ENCODE peak calls at places on chromosomes 13 and 19, in four cellular contexts. O, Y, F and K are unnamed samples.

GRCh38 chr19:7787141-7787540 is 24.1 kb downstream of the CLEC4M start:
- DNase-seq in O (no peak), Y (no peak), F (no peak), K (no peak)

GRCh38 chr13:30339721-30340366 is 32.5 kb upstream of the KATNAL1 start:
- DNase-seq in O (no peak), Y (no peak), F (no peak), K (no peak)

GRCh38 chr13:71864981-71865857 is 1.8 kb downstream of the DACH1 start:
- DNase-seq in O (no peak), Y (no peak), F (no peak), K (peak)

GRCh38 chr13:113155201-113155600 is 3.2 kb upstream of the PROZ start:
- DNase-seq in O (no peak), Y (no peak), F (no peak), K (no peak)

GRCh38 chr13:33794576-33794975 is 23.4 kb upstream of the RFC3 start:
- DNase-seq in O (no peak), Y (no peak), F (no peak), K (no peak)

GRCh38 chr19:6772028-6772865 is at the start of gene VAV1:
- DNase-seq in O (no peak), Y (peak), F (peak), K (no peak)

GRCh38 chr13:47934371-47934770 is 66.7 kb downstream of the SUCLA2 start:
- DNase-seq in O (no peak), Y (no peak), F (no peak), K (no peak)

GRCh38 chr13:49356224-49356623 is 87.6 kb downstream of the CAB39L start:
- DNase-seq in O (no peak), Y (no peak), F (no peak), K (no peak)

GRCh38 chr19:29645911-29646310 is 19.4 kb upstream of the PLEKHF1 start:
- DNase-seq in O (peak), Y (no peak), F (no peak), K (no peak)

GRCh38 chr13:83215627-83216026 is 666.6 kb downstream of the SLITRK1 start:
- DNase-seq in O (no peak), Y (no peak), F (no peak), K (no peak)

GRCh38 chr19:48444129-48444932 is 1.5 kb upstream of the GRWD1 start:
- DNase-seq in O (no peak), Y (no peak), F (no peak), K (no peak)

GRCh38 chr13:111898956-111899713 is 167.8 kb upstream of the SOX1 start:
- DNase-seq in O (no peak), Y (no peak), F (no peak), K (no peak)

GRCh38 chr13:113818700-113819295 is 45.1 kb downstream of the GAS6 start:
- DNase-seq in O (no peak), Y (no peak), F (no peak), K (no peak)

GRCh38 chr13:66222127-66222526 is 1008.0 kb downstream of the PCDH9 start:
- DNase-seq in O (no peak), Y (no peak), F (no peak), K (no peak)

GRCh38 chr13:95337597-95337996 is 36.3 kb upstream of the ABCC4 start:
- DNase-seq in O (no peak), Y (no peak), F (no peak), K (no peak)

GRCh38 chr13:76980075-76980718 is 11.7 kb upstream of the CLN5 start:
- DNase-seq in O (peak), Y (no peak), F (peak), K (peak)

GRCh38 chr13:21371011-21371410 is 88.1 kb downstream of the ZDHHC20 start:
- DNase-seq in O (no peak), Y (no peak), F (no peak), K (no peak)

GRCh38 chr13:76379341-76380105 is 506.7 kb downstream of the KCTD12 start:
- DNase-seq in O (no peak), Y (no peak), F (no peak), K (no peak)

GRCh38 chr13:41563501-41564001 is 106.2 kb downstream of the RGCC start:
- DNase-seq in O (peak), Y (no peak), F (no peak), K (no peak)

GRCh38 chr19:49983645-49984229 is 22.8 kb upstream of the SIGLEC11 start:
- DNase-seq in O (peak), Y (peak), F (peak), K (peak)

GRCh38 chr13:48783181-48783630 is 129.5 kb downstream of the CYSLTR2 start:
- DNase-seq in O (peak), Y (no peak), F (no peak), K (no peak)

GRCh38 chr19:18118420-18119242 is 21.1 kb downstream of the MAST3 start:
- DNase-seq in O (no peak), Y (no peak), F (peak), K (no peak)

GRCh38 chr13:99377641-99378040 is 70.4 kb upstream of the GPR183 start:
- DNase-seq in O (no peak), Y (no peak), F (no peak), K (no peak)

GRCh38 chr19:37973666-37974065 is 66.7 kb downstream of the SIPA1L3 start:
- DNase-seq in O (no peak), Y (no peak), F (no peak), K (no peak)

GRCh38 chr19:55526216-55527196 is 10.4 kb downstream of the SBK2 start:
- DNase-seq in O (peak), Y (no peak), F (no peak), K (no peak)

GRCh38 chr13:110521296-110521680 is 40.2 kb downstream of the RAB20 start:
- DNase-seq in O (no peak), Y (no peak), F (no peak), K (no peak)
- TF ChIP-seq FOXM1 in O (no peak), Y (no peak), F (no peak), K (no peak)

DNA sequence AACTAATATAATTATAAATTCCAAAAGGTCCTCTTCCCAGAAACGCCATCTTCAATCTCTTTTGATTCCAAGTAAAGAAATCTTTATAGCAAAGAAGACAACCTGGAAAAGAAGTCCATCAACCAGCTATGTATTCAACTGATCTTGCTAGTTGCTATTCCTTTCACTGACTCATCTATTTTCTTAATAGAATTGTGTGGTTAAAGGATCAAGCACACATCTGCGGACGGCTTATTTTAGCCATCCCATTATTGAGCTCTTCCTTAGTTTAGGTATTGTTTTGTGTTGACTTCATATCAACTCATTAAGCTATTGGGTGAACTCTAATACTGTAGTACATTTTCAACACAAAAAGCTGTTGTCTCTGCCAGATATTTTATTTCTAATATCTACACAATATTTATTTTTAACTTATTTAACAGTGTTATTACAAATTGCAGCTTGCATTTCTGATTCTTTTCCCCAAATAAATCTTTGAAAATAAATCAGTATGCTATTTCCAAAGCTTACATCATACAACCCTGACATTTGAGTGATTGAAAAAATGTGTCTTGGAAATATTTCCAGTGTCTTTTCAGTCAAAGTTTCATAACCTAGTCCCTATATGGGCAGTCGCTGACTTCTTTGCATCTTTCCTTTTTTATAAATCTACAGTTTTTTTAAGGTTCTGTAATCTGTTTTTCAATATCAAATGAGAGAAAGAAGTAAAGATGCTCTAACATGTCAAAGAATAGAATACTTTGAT is 158.8 kb upstream of the SPRY2 start:
- DNase-seq in O (no peak), Y (no peak), F (no peak), K (no peak)
- TF ChIP-seq BHLHE40 in O (no peak), Y (no peak), F (no peak), K (no peak)

GRCh38 chr13:84998681-84999080 is 800.5 kb downstream of the SLITRK6 start:
- DNase-seq in O (no peak), Y (no peak), F (no peak), K (no peak)
- TF ChIP-seq FOXM1 in O (no peak), Y (no peak), F (no peak), K (no peak)

GRCh38 chr13:89862691-89863036 is 1484.8 kb upstream of the MIR17HG start:
- DNase-seq in O (no peak), Y (no peak), F (no peak), K (no peak)
- TF ChIP-seq BHLHE40 in O (no peak), Y (no peak), F (no peak), K (no peak)

GRCh38 chr13:32320528-32320927 is 5.2 kb downstream of the BRCA2 start:
- DNase-seq in O (peak), Y (no peak), F (no peak), K (no peak)

GRCh38 chr13:32318072-32318471 is 2.8 kb downstream of the BRCA2 start:
- DNase-seq in O (no peak), Y (no peak), F (no peak), K (no peak)

DNA sequence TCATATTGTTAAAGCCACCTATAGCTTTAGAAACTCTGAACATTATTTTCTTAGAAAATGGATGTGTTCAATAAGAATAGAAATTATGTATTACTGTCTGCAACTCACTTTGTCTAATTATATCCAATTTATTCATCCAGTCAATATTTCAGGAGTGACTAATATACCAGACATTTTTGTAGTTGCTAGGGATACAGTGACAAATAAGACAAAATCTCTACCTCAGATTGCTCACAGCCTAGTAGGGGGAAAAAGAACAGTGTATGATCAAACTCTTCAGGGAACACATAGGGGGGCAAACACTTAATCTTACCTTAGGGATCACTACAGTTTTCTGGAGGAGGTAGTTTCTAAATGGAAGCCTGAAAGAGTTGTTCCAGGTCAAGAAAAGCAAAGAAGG is 8.6 kb downstream of the BRCA2 start:
- DNase-seq in O (no peak), Y (no peak), F (no peak), K (no peak)
- TF ChIP-seq FOXM1 in O (no peak), Y (no peak), F (no peak), K (no peak)

GRCh38 chr19:40278361-40279045 is 6.6 kb downstream of the AKT2 start:
- DNase-seq in O (no peak), Y (no peak), F (no peak), K (no peak)
- TF ChIP-seq BHLHE40 in O (no peak), Y (no peak), F (no peak), K (no peak)

GRCh38 chr19:33047422-33047821 is 17.3 kb downstream of the RHPN2 start:
- DNase-seq in O (no peak), Y (no peak), F (peak), K (no peak)
- TF ChIP-seq FOXM1 in O (no peak), Y (no peak), F (no peak), K (no peak)

GRCh38 chr13:56349866-56350265 is 790.9 kb upstream of the PRR20A start:
- DNase-seq in O (no peak), Y (no peak), F (no peak), K (no peak)

GRCh38 chr13:56352356-56352755 is 788.4 kb upstream of the PRR20A start:
- DNase-seq in O (no peak), Y (no peak), F (no peak), K (no peak)

GRCh38 chr13:56347014-56347413 is 793.7 kb upstream of the PRR20A start:
- DNase-seq in O (no peak), Y (no peak), F (no peak), K (no peak)

GRCh38 chr13:56352901-56353300 is 787.8 kb upstream of the PRR20A start:
- DNase-seq in O (no peak), Y (no peak), F (no peak), K (no peak)

GRCh38 chr13:56351041-56351440 is 789.7 kb upstream of the PRR20A start:
- DNase-seq in O (no peak), Y (no peak), F (no peak), K (no peak)
- TF ChIP-seq BHLHE40 in O (no peak), Y (no peak), F (no peak), K (no peak)

DNA sequence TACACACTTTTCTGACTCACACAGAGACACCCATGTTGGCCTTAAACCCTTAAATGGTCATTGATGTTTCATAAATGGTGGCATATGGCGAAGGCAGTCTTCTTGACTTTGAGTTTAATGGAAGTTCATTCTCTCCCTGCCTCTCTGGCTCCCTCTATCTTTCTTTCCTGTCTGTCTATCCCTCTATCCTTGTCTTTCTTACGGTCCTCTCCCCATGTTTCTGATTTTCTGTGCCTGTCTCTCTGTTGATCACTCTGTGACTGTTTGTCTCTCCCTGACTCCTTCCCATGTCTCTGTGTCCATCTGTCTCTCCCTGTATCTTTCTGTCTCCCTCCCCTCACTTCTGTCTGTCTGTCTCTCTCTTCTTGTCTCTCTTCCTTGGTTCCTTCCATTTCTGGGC is 43.2 kb upstream of the SHKBP1 start:
- DNase-seq in O (no peak), Y (no peak), F (no peak), K (no peak)
- TF ChIP-seq FOXM1 in O (no peak), Y (no peak), F (no peak), K (no peak)

GRCh38 chr19:45276284-45276687 is 25.2 kb downstream of the MARK4 start:
- DNase-seq in O (peak), Y (no peak), F (no peak), K (no peak)
- TF ChIP-seq BHLHE40 in O (no peak), Y (no peak), F (no peak), K (no peak)